ENCODE peak calls at places on chromosomes 11 and 22, in seven cellular contexts. I is cardiac fibroblast; E is anterior cingulate cortex; Y is activated CD4-positive, alpha-beta T cell treated with anti-CD3 and anti-CD28 coated beads for 36 hours; J is A549; X is fibroblast of pulmonary artery; O is EL. T is an unnamed sample.

GRCh38 chr11:61007971-61008896 is 36.8 kb downstream of the CD6 start:
- DNase-seq in E (no peak), J (peak), Y (no peak), O (no peak), X (no peak), I (no peak), T (no peak)

GRCh38 chr11:103326070-103326794 is 217.0 kb downstream of the DYNC2H1 start:
- DNase-seq in Y (peak), O (peak), I (peak), X (peak), E (no peak), J (peak), T (no peak)

GRCh38 chr11:45659031-45659817 is 6.2 kb downstream of the CHST1 start:
- DNase-seq in E (no peak), X (no peak), J (no peak), I (no peak), Y (no peak), O (no peak), T (no peak)

GRCh38 chr11:104061851-104062521 is 25.5 kb downstream of the DDI1 start:
- DNase-seq in I (peak), Y (no peak), J (no peak), E (no peak), X (peak), O (no peak), T (no peak)

GRCh38 chr11:19777032-19777341 is 64.3 kb downstream of the NAV2 start:
- DNase-seq in O (peak), E (no peak), X (no peak), J (peak), I (no peak), Y (no peak), T (no peak)

GRCh38 chr11:57458410-57459111 is 1.8 kb upstream of the RTN4RL2 start:
- DNase-seq in E (peak), I (peak), Y (peak), J (no peak), X (no peak), O (peak), T (no peak)

GRCh38 chr11:128465946-128466688 is 121.2 kb downstream of the ETS1 start:
- DNase-seq in J (no peak), O (no peak), Y (peak), X (no peak), I (peak), E (no peak), T (no peak)

GRCh38 chr11:102664001-102664752 is 39.0 kb upstream of the MMP20 start:
- DNase-seq in X (peak), I (peak), E (no peak), O (peak), J (no peak), Y (peak), T (no peak)

GRCh38 chr11:20599424-20600346 is at the start of gene SLC6A5:
- DNase-seq in I (peak), X (peak), E (no peak), J (peak), O (peak), Y (peak), T (no peak)

GRCh38 chr22:47266329-47266728 is 503.9 kb downstream of the TBC1D22A start:
- DNase-seq in I (no peak), J (no peak), Y (no peak), X (no peak), E (no peak), O (no peak), T (no peak)

GRCh38 chr11:74085542-74085892 is 76.6 kb upstream of the UCP3 start:
- DNase-seq in I (peak), O (peak), E (no peak), Y (no peak), X (no peak), J (no peak), T (no peak)

GRCh38 chr11:124518900-124519541 is 24.4 kb downstream of the OR8B12 start:
- DNase-seq in E (no peak), X (peak), O (no peak), J (no peak), Y (no peak), I (peak), T (no peak)

GRCh38 chr11:128336203-128336602 is 251.2 kb downstream of the ETS1 start:
- DNase-seq in I (peak), E (no peak), X (peak), Y (no peak), J (no peak), O (peak), T (no peak)

GRCh38 chr11:2807276-2807681 is 78.3 kb downstream of the CDKN1C start:
- DNase-seq in X (peak), O (no peak), I (no peak), E (no peak), J (no peak), Y (peak), T (peak)

GRCh38 chr11:85809191-85809590 is 1.8 kb downstream of the SYTL2 start:
- DNase-seq in I (no peak), E (no peak), X (no peak), Y (peak), O (no peak), J (no peak), T (no peak)

GRCh38 chr11:24155792-24156191 is 341.1 kb upstream of the LUZP2 start:
- DNase-seq in E (no peak), X (no peak), I (no peak), J (no peak), O (peak), Y (no peak), T (no peak)

GRCh38 chr22:22034469-22035132 is 52.0 kb upstream of the TOP3B start:
- DNase-seq in J (no peak), X (no peak), I (no peak), Y (no peak), E (no peak), O (no peak), T (no peak)

GRCh38 chr22:46951973-46952372 is 189.5 kb downstream of the TBC1D22A start:
- DNase-seq in I (no peak), E (no peak), J (no peak), O (no peak), X (no peak), Y (no peak), T (peak)

GRCh38 chr11:63887600-63887999 is 29.4 kb downstream of the RCOR2 start:
- DNase-seq in O (no peak), Y (no peak), E (no peak), I (no peak), J (no peak), X (no peak), T (no peak)

GRCh38 chr11:3115321-3115720 is 49.8 kb downstream of the OSBPL5 start:
- DNase-seq in J (no peak), O (no peak), Y (no peak), E (no peak), X (peak), I (peak), T (no peak)

GRCh38 chr22:30432520-30432919 is 7.0 kb downstream of the MTFP1 start:
- DNase-seq in J (no peak), I (no peak), E (no peak), O (no peak), Y (no peak), X (no peak), T (no peak)

GRCh38 chr11:97722065-97722464 is 1298.7 kb upstream of the CNTN5 start:
- DNase-seq in I (peak), O (peak), X (peak), J (no peak), Y (no peak), E (no peak), T (peak)

GRCh38 chr11:2542406-2542805 is 97.6 kb downstream of the KCNQ1 start:
- DNase-seq in O (no peak), X (no peak), J (no peak), Y (peak), I (no peak), E (no peak), T (no peak)